ENCODE peak calls at places on chromosomes 5 and 9, in eight cellular contexts. B is neuronal stem cell; Q is psoas muscle; D is lung; O is transverse colon; G is CD8-positive, alpha-beta memory T cell; K is heart right ventricle; S is tibial nerve. T is an unnamed sample.

GRCh38 chr9:115250646-115251045 is 132.7 kb upstream of the TNC start:
- DNase-seq in G (no peak), K (no peak), D (peak; percentile 30), B (no peak), S (no peak), O (no peak), Q (no peak), T (no peak)

GRCh38 chr9:131701789-131702337 is 38.0 kb downstream of the RAPGEF1 start:
- DNase-seq in D (no peak), G (no peak), B (no peak), K (no peak), O (no peak), S (no peak), Q (no peak), T (no peak)

GRCh38 chr5:62538017-62538942 is 40.3 kb upstream of the LRRC70 start:
- DNase-seq in O (no peak), S (no peak), G (no peak), D (no peak), Q (no peak), K (no peak), B (no peak), T (peak; percentile 12)

GRCh38 chr9:108786756-108787663 is 68.8 kb downstream of the ACTL7B start:
- DNase-seq in K (no peak), S (no peak), D (no peak), G (no peak), Q (no peak), B (no peak), O (no peak), T (peak; percentile 44)

GRCh38 chr5:91127682-91128081 is 255.4 kb downstream of the ARRDC3 start:
- DNase-seq in O (no peak), Q (no peak), B (no peak), S (no peak), D (no peak), K (no peak), G (no peak), T (no peak)

GRCh38 chr5:154723740-154724505 is 31.3 kb upstream of the LARP1 start:
- DNase-seq in G (no peak), B (no peak), K (no peak), S (no peak), O (no peak), Q (no peak), D (no peak), T (no peak)

GRCh38 chr9:81390802-81391456 is 298.4 kb downstream of the TLE1 start:
- DNase-seq in Q (no peak), D (no peak), G (no peak), O (no peak), B (no peak), K (no peak), S (no peak), T (no peak)

GRCh38 chr5:172284275-172284971 is 859 bp upstream of the UBTD2 start:
- DNase-seq in G (peak; percentile 4), O (no peak), B (no peak), Q (peak; percentile 31), D (peak; percentile 32), K (peak; percentile 26), S (peak; percentile 17), T (no peak)

GRCh38 chr9:108991479-108991878 is 21.8 kb downstream of the CTNNAL1 start:
- DNase-seq in G (no peak), K (no peak), Q (no peak), B (no peak), D (no peak), S (no peak), O (no peak), T (no peak)

GRCh38 chr9:21611896-21612295 is 129.8 kb upstream of the IFNE start:
- DNase-seq in G (no peak), B (no peak), D (no peak), K (no peak), O (no peak), Q (no peak), S (no peak), T (no peak)

GRCh38 chr9:90641868-90642558 is 611 bp downstream of the DIRAS2 start:
- DNase-seq in D (no peak), B (peak; percentile 27), G (no peak), O (no peak), Q (no peak), S (no peak), K (no peak), T (peak; percentile 33)

GRCh38 chr9:87883990-87884389 is 1.3 kb downstream of the SPATA31E1 start:
- DNase-seq in K (no peak), S (no peak), O (no peak), Q (no peak), B (no peak), D (no peak), G (no peak), T (no peak)

DNA sequence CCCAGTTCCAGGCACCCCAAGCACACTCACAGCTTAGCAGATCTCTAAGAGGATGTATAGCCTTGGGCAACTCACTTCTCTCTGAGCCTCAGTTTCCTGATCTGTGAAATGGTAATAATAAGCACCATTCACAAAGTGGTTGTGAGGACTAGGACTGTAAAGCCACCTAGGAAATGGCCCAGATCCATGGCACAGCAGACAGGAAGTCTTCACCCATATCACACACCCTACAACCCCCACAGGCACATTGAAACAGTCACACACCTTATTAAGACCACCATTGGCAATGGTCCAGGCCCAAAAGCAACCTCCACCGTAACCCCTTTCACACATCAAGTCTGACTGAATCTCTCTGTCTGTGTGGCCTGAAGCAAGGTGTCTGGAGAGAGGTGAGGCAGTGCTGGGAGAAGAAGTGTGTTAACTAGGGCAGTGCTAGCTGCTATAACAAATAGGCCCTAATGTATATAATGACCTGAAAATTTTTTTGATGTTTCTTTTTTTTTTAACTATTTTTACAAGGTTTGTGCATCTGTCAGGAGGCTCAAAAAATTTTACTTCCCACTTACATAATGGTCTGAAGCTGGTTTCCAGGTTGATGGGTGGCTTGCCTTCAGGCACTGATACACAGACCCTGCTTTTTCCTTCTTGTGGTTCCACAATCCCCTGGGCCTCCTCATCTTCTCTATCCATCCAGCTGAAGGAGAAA is 2.4 kb upstream of the RGS14 start:
- DNase-seq in B (no peak), G (no peak), S (no peak), D (no peak), K (no peak), O (no peak), Q (no peak), T (no peak)
- H3K27ac ChIP-seq in B (no peak overlapping the region), G (no peak overlapping the region), S (no peak overlapping the region), D (no peak overlapping the region), K (no peak overlapping the region), O (no peak overlapping the region), Q (no peak overlapping the region), T (no peak overlapping the region)

GRCh38 chr5:68669864-68670263 is 423.9 kb upstream of the SLC30A5 start:
- DNase-seq in Q (no peak), S (no peak), K (no peak), G (no peak), D (no peak), O (no peak), B (no peak), T (no peak)

GRCh38 chr5:68673451-68674180 is 420.2 kb upstream of the SLC30A5 start:
- DNase-seq in S (no peak), B (no peak), K (no peak), Q (no peak), G (no peak), O (no peak), D (no peak), T (peak; percentile 69)
- H3K4me3 ChIP-seq in S (no peak overlapping the region), B (no peak overlapping the region), K (no peak overlapping the region), Q (peak overlapping the region; percentile 19), G (no peak overlapping the region), O (no peak overlapping the region), D (no peak overlapping the region), T (no peak overlapping the region)

DNA sequence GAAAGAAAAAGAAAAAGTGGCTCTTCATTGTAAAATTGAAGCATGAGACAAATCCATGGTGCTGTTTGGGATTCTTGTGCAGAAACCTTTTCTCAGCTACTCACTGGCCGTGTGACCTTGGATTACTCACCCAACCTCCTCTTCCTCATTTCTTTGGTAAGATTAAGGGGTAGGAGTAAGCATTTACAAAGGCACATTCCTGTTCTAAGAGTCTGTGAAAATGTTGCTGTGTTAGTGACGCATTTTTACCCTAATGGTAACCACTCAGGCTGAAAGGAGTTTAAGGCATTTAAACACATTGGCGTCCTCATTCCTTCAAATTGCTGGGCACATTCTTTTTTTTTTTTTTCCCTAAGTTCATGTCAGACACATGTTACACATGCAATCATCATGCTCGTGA is 4.3 kb downstream of the RAI14 start:
- DNase-seq in B (no peak), S (no peak), D (no peak), Q (no peak), O (no peak), K (no peak), G (no peak), T (no peak)
- H3K27ac ChIP-seq in B (no peak overlapping the region), S (no peak overlapping the region), D (no peak overlapping the region), Q (no peak overlapping the region), O (no peak overlapping the region), K (no peak overlapping the region), G (no peak overlapping the region), T (no peak overlapping the region)

DNA sequence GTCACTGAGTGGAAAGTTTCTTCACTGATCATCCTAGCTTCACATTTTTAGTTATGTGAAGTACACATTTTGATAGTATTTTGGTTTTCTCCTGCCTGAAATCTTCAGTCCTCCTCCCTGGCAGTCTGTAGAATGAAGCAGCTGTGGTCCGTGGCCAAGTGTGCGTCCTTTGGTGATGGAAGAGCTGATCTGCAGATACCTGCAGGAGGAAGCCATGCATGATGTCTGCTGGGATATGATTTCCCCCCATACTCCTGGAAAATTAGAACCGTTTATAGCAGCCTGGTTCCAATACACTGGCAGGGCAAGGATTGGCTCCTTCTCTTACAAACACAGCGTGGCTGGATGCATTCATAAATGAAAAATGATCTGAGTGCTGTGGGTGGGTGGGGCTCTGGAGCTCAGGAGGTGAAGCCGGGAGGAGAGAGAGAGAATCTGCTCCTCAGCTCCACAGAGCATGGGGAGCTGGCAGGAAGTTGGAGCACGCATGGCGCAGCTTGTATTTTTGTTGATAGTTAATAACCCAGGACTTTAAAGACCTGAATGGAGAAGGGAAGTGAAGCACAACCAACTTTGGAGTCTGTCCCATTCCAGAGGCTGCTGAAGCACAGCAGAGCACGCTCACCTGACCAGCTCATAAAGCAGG is 238.3 kb downstream of the GOLPH3 start:
- DNase-seq in O (no peak), Q (no peak), S (no peak), B (no peak), G (no peak), D (peak; percentile 51), K (no peak), T (peak; percentile 87)
- H3K4me3 ChIP-seq in O (no peak overlapping the region), Q (no peak overlapping the region), S (peak overlapping the region; percentile 23), B (no peak overlapping the region), G (no peak overlapping the region), D (no peak overlapping the region), K (no peak overlapping the region), T (no peak overlapping the region)

GRCh38 chr5:179268399-179268952 is 76.8 kb downstream of the ADAMTS2 start:
- DNase-seq in O (peak; percentile 4), D (no peak), G (no peak), Q (peak; percentile 17), K (no peak), S (peak; percentile 3), B (no peak), T (no peak)
- H3K27ac ChIP-seq in O (no peak overlapping the region), D (no peak overlapping the region), G (no peak overlapping the region), Q (no peak overlapping the region), K (no peak overlapping the region), S (no peak overlapping the region), B (no peak overlapping the region), T (no peak overlapping the region)

T was measured in thyroid gland.